ENCODE peak calls at places on chromosome 12, in eight cellular contexts. Y is endothelial cell; B is hepatic stellate cell; X is GF-D8; Z is central memory CD4-positive, alpha-beta T cell; O is pancreas; N is fibroblast of lung; Q is WERI-Rb-1. F is an unnamed sample.

GRCh38 chr12:124624823-124625222 is 57.4 kb upstream of the NCOR2 start:
- DNase-seq in X (no peak), Y (no peak), B (no peak), O (no peak), Q (no peak), N (no peak), Z (no peak), F (no peak)

GRCh38 chr12:102249073-102249854 is 51.6 kb upstream of the PMCH start:
- DNase-seq in Q (no peak), N (no peak), Z (no peak), X (no peak), O (no peak), Y (no peak), B (no peak), F (no peak)

GRCh38 chr12:111034911-111035577 is 114.7 kb upstream of the MYL2 start:
- DNase-seq in B (no peak), X (no peak), N (no peak), Z (no peak), Y (peak; percentile 41), O (no peak), Q (peak; percentile 36), F (no peak)

GRCh38 chr12:3551386-3551785 is 60.4 kb downstream of the PRMT8 start:
- DNase-seq in Q (no peak), Y (no peak), X (no peak), B (no peak), Z (no peak), O (no peak), N (peak; percentile 16), F (no peak)

GRCh38 chr12:64440100-64440499 is 11.8 kb upstream of the TBK1 start:
- DNase-seq in Y (no peak), Q (no peak), N (no peak), B (no peak), X (no peak), O (no peak), Z (no peak), F (no peak)

GRCh38 chr12:31474751-31475150 is 116.2 kb downstream of the DENND5B start:
- DNase-seq in Z (no peak), N (no peak), X (no peak), B (no peak), Y (no peak), Q (no peak), O (no peak), F (no peak)

GRCh38 chr12:124486346-124486963 is 81.0 kb downstream of the NCOR2 start:
- DNase-seq in O (no peak), Z (no peak), N (no peak), Q (no peak), Y (no peak), B (no peak), X (no peak), F (no peak)

GRCh38 chr12:75446857-75447256 is 33.7 kb upstream of the GLIPR1 start:
- DNase-seq in Y (no peak), O (no peak), Q (no peak), B (peak; percentile 30), N (peak; percentile 64), Z (no peak), X (no peak), F (no peak)

GRCh38 chr12:16603265-16603915 is 2.6 kb downstream of the LMO3 start:
- DNase-seq in O (no peak), Q (no peak), Y (no peak), N (no peak), B (no peak), X (no peak), Z (no peak), F (no peak)

GRCh38 chr12:95805864-95806669 is 15.5 kb upstream of the NTN4 start:
- DNase-seq in N (peak; percentile 98), Y (no peak), X (no peak), Z (peak; percentile 71), B (peak; percentile 60), O (no peak), Q (no peak), F (no peak)

GRCh38 chr12:29792132-29792531 is 8.4 kb upstream of the TMTC1 start:
- DNase-seq in Z (no peak), X (no peak), Y (no peak), Q (no peak), B (no peak), O (no peak), N (no peak), F (no peak)

GRCh38 chr12:107091989-107092641 is 1.2 kb downstream of the CRY1 start:
- DNase-seq in B (peak; percentile 68), N (peak; percentile 95), O (peak; percentile 51), Q (peak; percentile 58), X (peak; percentile 63), Y (peak; percentile 60), Z (peak; percentile 66), F (peak; percentile 82)

GRCh38 chr12:6135071-6135470 is 10.6 kb upstream of the VWF start:
- DNase-seq in Q (no peak), X (no peak), B (no peak), N (peak; percentile 28), O (no peak), Z (no peak), Y (no peak), F (no peak)

GRCh38 chr12:1808036-1808797 is 12.1 kb upstream of the LRTM2 start:
- DNase-seq in X (no peak), Z (no peak), B (no peak), Y (no peak), O (no peak), Q (no peak), N (no peak), F (no peak)

GRCh38 chr12:113077057-113077858 is 20.7 kb downstream of the DTX1 start:
- DNase-seq in X (no peak), Q (no peak), O (no peak), B (no peak), N (no peak), Y (no peak), Z (no peak), F (no peak)

GRCh38 chr12:56046027-56046780 is 4.5 kb downstream of the RPS26 start:
- DNase-seq in X (no peak), O (no peak), N (no peak), Z (no peak), B (no peak), Q (no peak), Y (no peak), F (no peak)

GRCh38 chr12:106345739-106346138 is 11.8 kb upstream of the POLR3B start:
- DNase-seq in X (no peak), B (peak; percentile 12), O (peak; percentile 33), Y (peak; percentile 53), Z (no peak), N (peak; percentile 73), Q (peak; percentile 69), F (peak; percentile 6)

GRCh38 chr12:1660304-1661187 is 30.3 kb upstream of the ADIPOR2 start:
- DNase-seq in O (peak; percentile 96), Y (no peak), Q (no peak), N (peak; percentile 29), X (peak; percentile 48), Z (peak; percentile 72), B (no peak), F (no peak)

GRCh38 chr12:51320695-51321320 is 3.2 kb downstream of the BIN2 start:
- DNase-seq in B (no peak), Q (peak; percentile 16), O (no peak), N (no peak), Y (peak; percentile 12), Z (no peak), X (peak; percentile 59), F (peak; percentile 23)

GRCh38 chr12:126369487-126370463 is 1304.5 kb downstream of the AACS start:
- DNase-seq in Q (no peak), X (no peak), Z (no peak), B (no peak), N (peak; percentile 6), O (no peak), Y (no peak), F (no peak)

GRCh38 chr12:104249898-104250297 is 34.3 kb downstream of the TXNRD1 start:
- DNase-seq in X (no peak), N (no peak), Y (no peak), Z (no peak), Q (no peak), O (no peak), B (no peak), F (no peak)